ENCODE peak calls at places on chromosomes 3 and 15, in four cellular contexts. One of them, this sample, is unnamed.

GRCh38 chr3:190265795-190266194 is 56.5 kb downstream of the CLDN1 start:
- DNase-seq in fibroblast of pulmonary artery: peak
- DNase-seq in body of pancreas: peak
- DNase-seq in uterus: no peak
- DNase-seq in this sample: no peak

GRCh38 chr15:80404719-80405553 is 754 bp downstream of the ARNT2 start:
- DNase-seq in fibroblast of pulmonary artery: no peak
- DNase-seq in body of pancreas: peak
- DNase-seq in uterus: no peak
- DNase-seq in this sample: no peak

GRCh38 chr3:141104151-141104741 is 53.1 kb downstream of the SPSB4 start:
- DNase-seq in fibroblast of pulmonary artery: no peak
- DNase-seq in body of pancreas: peak
- DNase-seq in uterus: no peak
- DNase-seq in this sample: no peak

GRCh38 chr3:88462241-88462640 is 312.5 kb downstream of the C3orf38 start:
- DNase-seq in fibroblast of pulmonary artery: no peak
- DNase-seq in body of pancreas: no peak
- DNase-seq in uterus: no peak
- DNase-seq in this sample: no peak

GRCh38 chr3:69510481-69511031 is 124.7 kb upstream of the FRMD4B start:
- DNase-seq in fibroblast of pulmonary artery: peak
- DNase-seq in body of pancreas: no peak
- DNase-seq in uterus: no peak
- DNase-seq in this sample: no peak

GRCh38 chr3:17830786-17831185 is 88.4 kb upstream of the TBC1D5 start:
- DNase-seq in fibroblast of pulmonary artery: no peak
- DNase-seq in body of pancreas: no peak
- DNase-seq in uterus: no peak
- DNase-seq in this sample: peak

GRCh38 chr3:181729071-181729915 is 17.6 kb downstream of the SOX2 start:
- DNase-seq in fibroblast of pulmonary artery: no peak
- DNase-seq in body of pancreas: no peak
- DNase-seq in uterus: no peak
- DNase-seq in this sample: no peak

GRCh38 chr15:85289677-85290365 is 90.6 kb upstream of the AKAP13 start:
- DNase-seq in fibroblast of pulmonary artery: peak
- DNase-seq in body of pancreas: peak
- DNase-seq in uterus: no peak
- DNase-seq in this sample: peak

GRCh38 chr3:41684802-41685740 is 276.8 kb downstream of the ULK4 start:
- DNase-seq in fibroblast of pulmonary artery: no peak
- DNase-seq in body of pancreas: no peak
- DNase-seq in uterus: no peak
- DNase-seq in this sample: no peak
- TF ChIP-seq CTCF in fibroblast of pulmonary artery: no peak
- TF ChIP-seq CTCF in body of pancreas: no peak
- TF ChIP-seq CTCF in uterus: no peak
- TF ChIP-seq CTCF in this sample: no peak

GRCh38 chr15:58924326-58924725 is 9.2 kb downstream of the SLTM start:
- DNase-seq in fibroblast of pulmonary artery: peak
- DNase-seq in body of pancreas: no peak
- DNase-seq in uterus: no peak
- DNase-seq in this sample: no peak
- H3K4me3 ChIP-seq in fibroblast of pulmonary artery: no peak
- H3K4me3 ChIP-seq in body of pancreas: no peak
- H3K4me3 ChIP-seq in uterus: no peak
- H3K4me3 ChIP-seq in this sample: no peak

GRCh38 chr3:28291577-28291976 is 50.2 kb downstream of the CMC1 start:
- DNase-seq in fibroblast of pulmonary artery: no peak
- DNase-seq in body of pancreas: no peak
- DNase-seq in uterus: no peak
- DNase-seq in this sample: no peak

GRCh38 chr3:28287046-28287445 is 45.6 kb downstream of the CMC1 start:
- DNase-seq in fibroblast of pulmonary artery: no peak
- DNase-seq in body of pancreas: no peak
- DNase-seq in uterus: no peak
- DNase-seq in this sample: no peak

GRCh38 chr3:28290863-28291300 is 49.5 kb downstream of the CMC1 start:
- DNase-seq in fibroblast of pulmonary artery: no peak
- DNase-seq in body of pancreas: no peak
- DNase-seq in uterus: no peak
- DNase-seq in this sample: no peak

GRCh38 chr3:28286595-28286994 is 45.2 kb downstream of the CMC1 start:
- DNase-seq in fibroblast of pulmonary artery: peak
- DNase-seq in body of pancreas: no peak
- DNase-seq in uterus: no peak
- DNase-seq in this sample: peak
- TF ChIP-seq CTCF in fibroblast of pulmonary artery: peak
- TF ChIP-seq CTCF in body of pancreas: peak
- TF ChIP-seq CTCF in uterus: peak
- TF ChIP-seq CTCF in this sample: peak

GRCh38 chr15:56241374-56242085 is 2.1 kb downstream of the RFX7 start:
- DNase-seq in fibroblast of pulmonary artery: peak
- DNase-seq in body of pancreas: no peak
- DNase-seq in uterus: no peak
- DNase-seq in this sample: peak
- H3K4me3 ChIP-seq in fibroblast of pulmonary artery: peak
- H3K4me3 ChIP-seq in body of pancreas: no peak
- H3K4me3 ChIP-seq in uterus: no peak
- H3K4me3 ChIP-seq in this sample: peak

DNA sequence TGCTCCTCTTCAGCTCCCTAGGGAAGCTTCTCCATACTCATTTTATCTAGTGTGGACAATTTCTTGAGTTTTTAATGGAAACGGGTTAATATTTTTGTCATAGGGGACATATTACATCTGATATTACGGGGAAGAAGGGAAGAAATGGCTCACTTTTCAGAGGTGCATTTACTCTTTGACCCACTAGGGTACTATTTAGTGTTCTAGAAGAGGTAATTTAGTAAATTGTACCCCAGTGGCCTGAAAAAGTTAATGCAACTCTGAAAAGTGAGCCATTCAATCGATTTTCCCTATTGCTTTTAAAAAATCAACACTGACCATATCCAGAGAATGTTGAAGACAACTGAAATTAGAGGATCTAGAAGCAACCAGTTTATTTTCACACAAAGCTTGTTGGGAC is 71.2 kb downstream of the MAP2K5 start:
- DNase-seq in fibroblast of pulmonary artery: no peak
- DNase-seq in body of pancreas: no peak
- DNase-seq in uterus: no peak
- DNase-seq in this sample: no peak
- TF ChIP-seq CTCF in fibroblast of pulmonary artery: no peak
- TF ChIP-seq CTCF in body of pancreas: no peak
- TF ChIP-seq CTCF in uterus: no peak
- TF ChIP-seq CTCF in this sample: no peak

GRCh38 chr15:40328176-40328575 is 4.7 kb downstream of the INAFM2 start:
- DNase-seq in fibroblast of pulmonary artery: peak
- DNase-seq in body of pancreas: no peak
- DNase-seq in uterus: no peak
- DNase-seq in this sample: no peak
- H3K4me3 ChIP-seq in fibroblast of pulmonary artery: no peak
- H3K4me3 ChIP-seq in body of pancreas: no peak
- H3K4me3 ChIP-seq in uterus: no peak
- H3K4me3 ChIP-seq in this sample: no peak

GRCh38 chr3:49842843-49843242 is 13.5 kb downstream of the TRAIP start:
- DNase-seq in fibroblast of pulmonary artery: no peak
- DNase-seq in body of pancreas: no peak
- DNase-seq in uterus: no peak
- DNase-seq in this sample: no peak

GRCh38 chr3:49840371-49840770 is 16.0 kb downstream of the TRAIP start:
- DNase-seq in fibroblast of pulmonary artery: peak
- DNase-seq in body of pancreas: no peak
- DNase-seq in uterus: no peak
- DNase-seq in this sample: peak

GRCh38 chr3:49841806-49842205 is 14.6 kb downstream of the TRAIP start:
- DNase-seq in fibroblast of pulmonary artery: no peak
- DNase-seq in body of pancreas: no peak
- DNase-seq in uterus: no peak
- DNase-seq in this sample: no peak

GRCh38 chr3:49839193-49839809 is 17.1 kb downstream of the TRAIP start:
- DNase-seq in fibroblast of pulmonary artery: peak
- DNase-seq in body of pancreas: peak
- DNase-seq in uterus: peak
- DNase-seq in this sample: peak

DNA sequence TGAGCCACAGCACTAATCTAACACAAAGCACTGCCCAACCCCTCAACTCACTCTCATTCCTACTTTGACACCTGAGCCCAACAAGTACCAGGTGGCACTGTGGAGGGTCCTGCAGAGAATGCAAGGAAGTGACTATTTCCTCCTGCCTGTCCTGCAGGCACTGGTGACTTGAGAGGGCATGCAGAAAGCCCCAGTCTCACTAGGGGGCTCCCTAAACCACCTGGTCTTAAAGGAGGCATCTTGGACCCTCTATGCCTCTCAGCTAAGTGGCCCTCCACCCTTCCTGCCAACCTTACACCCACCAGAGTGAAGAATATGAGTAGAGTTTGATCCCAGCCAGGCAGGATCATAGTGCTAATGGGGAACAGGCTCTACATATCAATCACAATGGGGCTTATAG is 15.2 kb downstream of the TRAIP start:
- DNase-seq in fibroblast of pulmonary artery: peak
- DNase-seq in body of pancreas: no peak
- DNase-seq in uterus: no peak
- DNase-seq in this sample: no peak
- TF ChIP-seq CTCF in fibroblast of pulmonary artery: peak
- TF ChIP-seq CTCF in body of pancreas: no peak
- TF ChIP-seq CTCF in uterus: no peak
- TF ChIP-seq CTCF in this sample: peak

This sample was measured in foreskin fibroblast.